ENCODE peak calls at places on chromosomes 4 and X, in eight cellular contexts. A is H1, V is aorta, T is osteoblast, X is K562, U is A549, J is Peyer's patch, W is tibial artery. Q is an unnamed sample. For H3K4me1, the result is how much of the 10 kb centered on the place peaks cover.

GRCh38 chr4:139015269-139015947 is at the start of gene NOCT:
- DNase-seq in A (peak), V (peak), T (peak), X (peak), U (peak), J (peak), W (peak), Q (peak)

GRCh38 chr4:16289872-16290554 is 63.7 kb upstream of the TAPT1 start:
- DNase-seq in A (no peak), V (no peak), T (peak), X (no peak), U (peak), J (no peak), W (no peak), Q (no peak)

GRCh38 chrX:46559062-46559461 is 13.8 kb upstream of the ZNF674 start:
- DNase-seq in A (no peak), V (no peak), T (peak), X (no peak), U (no peak), J (no peak), W (no peak), Q (no peak)

GRCh38 chr4:147326581-147326980 is 154.3 kb upstream of the EDNRA start:
- DNase-seq in A (no peak), V (no peak), T (peak), X (no peak), U (no peak), J (no peak), W (no peak), Q (no peak)

GRCh38 chr4:121053601-121054143 is 18.7 kb downstream of the NDNF start:
- DNase-seq in A (no peak), V (no peak), T (no peak), X (no peak), U (no peak), J (no peak), W (no peak), Q (no peak)

GRCh38 chrX:13428055-13428786 is 108.4 kb upstream of the ATXN3L start:
- DNase-seq in A (no peak), V (no peak), T (peak), X (no peak), U (peak), J (no peak), W (no peak), Q (no peak)

GRCh38 chr4:157265281-157265680 is 44.8 kb downstream of the GRIA2 start:
- DNase-seq in A (no peak), V (no peak), T (peak), X (no peak), U (no peak), J (no peak), W (no peak), Q (no peak)

GRCh38 chr4:83083925-83084475 is 30.5 kb downstream of the PLAC8 start:
- DNase-seq in A (no peak), V (no peak), T (peak), X (no peak), U (no peak), J (no peak), W (no peak), Q (peak)

GRCh38 chr4:130747842-130748241 is 1651.9 kb downstream of the C4orf33 start:
- DNase-seq in A (no peak), V (no peak), T (no peak), X (no peak), U (peak), J (no peak), W (no peak), Q (no peak)

GRCh38 chrX:69616520-69617203 is 749 bp downstream of the EDA start:
- DNase-seq in A (no peak), V (peak), T (no peak), X (no peak), U (no peak), J (no peak), W (peak), Q (peak)

GRCh38 chrX:31423575-31424284 is 351.9 kb upstream of the FTHL17 start:
- DNase-seq in A (peak), V (no peak), T (no peak), X (peak), U (peak), J (no peak), W (peak), Q (peak)

GRCh38 chr4:55184600-55185523 is 59.5 kb upstream of the KDR start:
- DNase-seq in A (peak), V (no peak), T (no peak), X (peak), U (peak), J (no peak), W (no peak), Q (no peak)

GRCh38 chr4:115759231-115759630 is 645.8 kb upstream of the NDST4 start:
- DNase-seq in A (no peak), V (no peak), T (no peak), X (no peak), U (no peak), J (no peak), W (no peak), Q (peak)

GRCh38 chrX:53435997-53436396 is 1.8 kb upstream of the HSD17B10 start:
- DNase-seq in A (peak), V (peak), T (peak), X (peak), U (peak), J (peak), W (no peak), Q (peak)

GRCh38 chr4:73653695-73654106 is 33.5 kb upstream of the RASSF6 start:
- DNase-seq in A (no peak), V (no peak), T (peak), X (peak), U (peak), J (no peak), W (peak), Q (no peak)

GRCh38 chr4:101027721-101028120 is 319.6 kb downstream of the PPP3CA start:
- DNase-seq in A (no peak), V (no peak), T (no peak), X (no peak), U (no peak), J (no peak), W (no peak), Q (no peak)

GRCh38 chr4:174260099-174260498 is 23.4 kb downstream of the FBXO8 start:
- DNase-seq in A (no peak), V (no peak), T (no peak), X (no peak), U (peak), J (no peak), W (no peak), Q (no peak)

GRCh38 chr4:85741421-85741820 is 266.5 kb downstream of the ARHGAP24 start:
- DNase-seq in A (no peak), V (no peak), T (no peak), X (no peak), U (no peak), J (no peak), W (no peak), Q (no peak)

GRCh38 chr4:85740431-85740861 is 265.5 kb downstream of the ARHGAP24 start:
- DNase-seq in A (no peak), V (no peak), T (no peak), X (no peak), U (no peak), J (no peak), W (no peak), Q (no peak)

GRCh38 chr4:85737254-85737653 is 262.3 kb downstream of the ARHGAP24 start:
- DNase-seq in A (no peak), V (no peak), T (no peak), X (no peak), U (no peak), J (no peak), W (no peak), Q (no peak)

GRCh38 chr4:85736576-85736975 is 261.6 kb downstream of the ARHGAP24 start:
- DNase-seq in A (no peak), V (no peak), T (no peak), X (no peak), U (no peak), J (no peak), W (no peak), Q (no peak)

GRCh38 chr4:85738721-85739120 is 263.8 kb downstream of the ARHGAP24 start:
- DNase-seq in A (no peak), V (no peak), T (no peak), X (no peak), U (no peak), J (no peak), W (no peak), Q (no peak)
- H3K4me1 ChIP-seq in A (under half), V (under half), T (under half), X (under half), U (under half), J (under half), W (under half), Q (under half)

GRCh38 chr4:183636488-183636887 is 22.5 kb downstream of the RWDD4 start:
- DNase-seq in A (no peak), V (no peak), T (no peak), X (no peak), U (peak), J (no peak), W (no peak), Q (no peak)
- H3K4me3 ChIP-seq in A (no peak), V (no peak), T (peak), X (no peak), U (peak), J (no peak), W (peak), Q (no peak)

DNA sequence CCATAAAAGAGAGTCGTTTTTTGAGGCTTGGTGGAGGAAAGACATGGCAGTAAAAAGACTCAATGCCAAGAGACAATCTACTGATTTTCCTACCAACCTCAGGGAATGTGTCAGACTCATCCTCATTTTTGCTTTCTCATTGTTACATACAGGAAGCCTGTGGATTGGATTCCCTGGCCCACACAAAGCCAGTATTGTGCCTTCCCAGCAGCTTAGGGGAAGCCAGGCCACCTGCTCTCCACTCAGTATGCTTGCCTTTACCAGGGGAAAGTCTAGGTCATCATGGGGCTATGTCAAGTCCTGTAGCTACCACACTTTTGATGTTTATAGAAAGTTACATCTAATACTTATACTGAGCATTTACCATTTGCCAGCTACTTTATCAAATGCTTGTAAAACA is 11.0 kb downstream of the BMX start:
- DNase-seq in A (no peak), V (no peak), T (no peak), X (no peak), U (no peak), J (no peak), W (no peak), Q (no peak)
- H3K27ac ChIP-seq in A (no peak), V (no peak), T (no peak), X (no peak), U (no peak), J (no peak), W (no peak), Q (no peak)

DNA sequence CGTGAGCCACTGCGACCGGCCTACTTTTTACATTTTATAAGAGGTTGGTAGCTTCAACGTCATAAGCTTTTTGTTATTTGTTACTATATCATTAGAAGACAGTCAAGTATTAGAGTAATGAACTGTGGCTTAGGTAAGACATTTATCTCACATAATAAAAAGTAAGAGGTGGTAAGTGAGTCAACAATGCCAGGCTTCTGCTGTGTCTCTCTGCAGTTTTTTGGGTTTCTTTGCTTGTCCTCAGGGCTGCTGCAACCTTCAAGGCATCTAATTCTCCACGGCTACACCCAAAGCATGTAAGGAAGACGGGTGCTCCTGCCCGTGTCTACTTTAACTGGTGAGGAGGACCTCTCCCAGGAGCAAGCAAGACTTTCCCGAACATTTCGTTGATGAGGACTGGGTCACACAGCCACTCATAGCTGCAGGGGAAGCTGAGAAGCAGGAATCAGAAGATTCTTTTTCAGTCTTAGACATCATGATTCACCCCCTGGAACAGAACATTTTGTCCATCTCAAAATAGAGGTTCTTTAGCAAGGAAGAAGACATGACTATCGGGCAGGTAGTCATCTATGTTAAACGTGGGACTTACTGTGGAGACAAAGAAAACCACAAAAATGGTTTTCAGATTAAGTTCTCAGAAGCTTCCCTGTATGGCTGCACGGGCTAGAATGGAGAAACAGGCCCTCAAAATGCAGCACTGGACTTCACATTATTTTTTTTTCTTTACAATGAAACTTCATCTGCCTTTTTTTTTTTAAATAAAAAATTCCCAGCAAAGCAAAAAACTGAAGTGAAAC is 13.0 kb upstream of the RHOH start:
- DNase-seq in A (peak), V (no peak), T (peak), X (no peak), U (no peak), J (no peak), W (no peak), Q (no peak)
- H3K4me1 ChIP-seq in A (under half), V (under half), T (under half), X (under half), U (under half), J (under half), W (under half), Q (under half)

GRCh38 chrX:9148626-9149385 is 114.9 kb upstream of the FAM9B start:
- DNase-seq in A (no peak), V (no peak), T (no peak), X (no peak), U (peak), J (no peak), W (peak), Q (no peak)
- H3K4me3 ChIP-seq in A (no peak), V (no peak), T (peak), X (no peak), U (no peak), J (no peak), W (no peak), Q (no peak)

GRCh38 chr4:145014365-145014764 is 83.6 kb downstream of the ANAPC10 start:
- DNase-seq in A (peak), V (no peak), T (no peak), X (no peak), U (no peak), J (no peak), W (no peak), Q (no peak)

GRCh38 chr4:145011636-145012035 is 86.4 kb downstream of the ANAPC10 start:
- DNase-seq in A (no peak), V (no peak), T (no peak), X (no peak), U (no peak), J (no peak), W (no peak), Q (no peak)

DNA sequence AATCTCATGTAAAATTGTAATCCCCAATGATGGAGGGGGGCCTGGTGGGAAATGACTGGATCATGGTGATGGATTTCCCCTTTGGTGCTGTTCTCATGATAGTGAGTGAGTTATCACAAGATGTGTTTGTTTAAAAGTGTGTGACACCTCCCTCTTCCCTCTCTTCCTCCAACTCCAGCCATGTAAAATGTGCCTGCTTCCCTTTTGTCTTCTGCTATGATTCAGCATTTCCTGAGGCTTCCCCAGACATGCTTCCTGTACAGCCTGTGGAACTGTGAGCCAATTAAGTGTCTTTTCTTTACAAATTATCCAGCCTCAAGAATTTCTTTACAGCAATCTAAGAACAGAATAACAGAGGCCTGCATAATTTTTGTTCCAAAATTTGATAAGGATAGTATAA is 85.2 kb downstream of the ANAPC10 start:
- DNase-seq in A (no peak), V (no peak), T (no peak), X (no peak), U (peak), J (no peak), W (no peak), Q (no peak)
- H3K27ac ChIP-seq in A (no peak), V (no peak), T (peak), X (peak), U (peak), J (no peak), W (no peak), Q (no peak)

DNA sequence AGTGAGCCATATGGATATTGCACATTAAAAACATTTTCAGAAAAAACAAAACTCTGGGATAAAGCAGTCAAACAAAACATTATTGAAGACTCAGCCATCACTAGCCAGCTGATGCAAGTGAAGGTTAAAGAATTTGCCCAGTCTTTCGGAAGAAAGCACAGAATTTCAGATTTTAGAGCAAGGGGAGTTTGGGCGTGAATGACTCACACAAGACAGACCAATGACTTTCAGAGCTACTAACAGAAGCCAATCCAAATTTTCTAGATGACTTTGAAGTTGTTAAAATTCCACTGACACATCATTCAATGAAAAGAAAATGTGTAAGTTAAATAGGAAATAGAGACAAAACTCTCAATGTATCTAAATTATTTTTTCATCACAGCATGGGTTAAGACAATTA is 4.0 kb downstream of the MRFAP1L1 start:
- DNase-seq in A (no peak), V (no peak), T (no peak), X (no peak), U (no peak), J (no peak), W (no peak), Q (no peak)
- H3K4me1 ChIP-seq in A (under half), V (under half), T (under half), X (under half), U (under half), J (under half), W (under half), Q (under half)

DNA sequence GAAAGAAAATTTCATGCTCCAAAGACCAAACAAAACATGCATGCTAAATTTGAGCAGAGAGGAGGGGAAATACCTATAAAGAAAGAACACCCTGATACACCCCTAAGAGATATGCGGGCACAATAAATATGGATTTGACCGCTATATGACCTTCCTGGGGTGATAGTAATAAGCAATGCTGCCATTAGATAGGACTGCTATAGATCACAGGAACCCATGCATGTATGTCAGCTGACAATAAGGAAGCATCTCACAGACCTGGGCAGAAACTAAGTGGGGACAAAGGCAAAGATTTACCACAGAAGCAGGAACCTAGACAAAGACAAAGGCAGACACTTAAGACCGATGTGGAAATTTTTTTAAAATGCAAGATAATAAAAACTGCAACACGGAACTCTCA is 21.3 kb downstream of the ZNF721 start:
- DNase-seq in A (no peak), V (no peak), T (no peak), X (no peak), U (no peak), J (no peak), W (no peak), Q (no peak)
- H3K4me3 ChIP-seq in A (no peak), V (no peak), T (no peak), X (no peak), U (no peak), J (no peak), W (no peak), Q (no peak)

DNA sequence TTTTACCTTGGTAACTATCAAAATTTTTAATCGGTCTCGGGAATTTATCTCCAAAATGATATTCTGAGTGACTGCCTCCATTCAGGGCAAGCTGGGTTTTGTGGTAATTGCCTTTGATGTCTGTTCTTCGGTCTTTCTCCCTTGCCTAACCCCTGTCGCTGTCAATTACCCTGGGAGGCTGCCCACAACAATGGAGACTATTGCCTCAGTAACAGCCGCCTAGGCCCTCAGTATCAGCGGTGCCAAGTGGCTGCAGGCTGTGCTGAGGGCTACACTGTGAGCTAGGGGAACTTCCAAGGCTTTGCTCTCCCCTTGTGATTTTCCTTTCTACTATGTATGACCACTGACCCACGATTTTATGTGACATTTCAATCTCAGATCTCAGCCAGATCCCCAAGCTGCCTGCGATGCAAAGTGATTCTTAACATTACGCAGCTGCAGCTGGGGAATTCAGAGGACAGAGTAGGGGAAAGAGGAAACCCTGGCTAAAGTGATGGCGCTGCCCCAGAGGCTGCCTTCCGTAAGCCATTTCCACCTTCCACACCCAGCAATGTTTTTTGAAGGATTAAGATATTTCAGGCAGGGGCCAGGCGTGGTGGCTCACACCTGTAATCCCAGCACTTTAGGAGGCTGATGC is 36.2 kb upstream of the REST start:
- DNase-seq in A (peak), V (no peak), T (no peak), X (no peak), U (no peak), J (no peak), W (no peak), Q (peak)
- H3K27ac ChIP-seq in A (no peak), V (no peak), T (no peak), X (no peak), U (no peak), J (no peak), W (no peak), Q (no peak)

DNA sequence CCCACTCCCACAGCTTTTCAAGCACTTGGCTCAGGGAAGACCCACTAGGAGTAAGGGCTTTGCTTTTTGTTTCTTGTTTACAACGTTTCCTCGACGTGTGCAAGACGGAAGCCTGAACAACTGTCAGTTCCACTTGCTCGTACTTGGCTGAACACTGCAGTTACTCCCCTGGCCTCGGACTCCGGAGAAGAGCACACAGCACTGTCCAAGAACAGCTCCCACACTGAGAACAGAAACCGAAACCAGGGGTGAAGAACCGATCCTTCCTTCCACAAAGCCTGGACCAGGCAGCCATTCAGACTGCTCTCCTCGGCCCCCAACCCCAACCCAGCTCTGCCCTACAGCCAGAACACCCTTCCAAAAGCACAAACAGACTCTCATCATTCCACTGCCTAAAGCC is 25.5 kb downstream of the IRF2 start:
- DNase-seq in A (no peak), V (peak), T (peak), X (no peak), U (no peak), J (peak), W (peak), Q (peak)
- H3K4me1 ChIP-seq in A (under half), V (under half), T (under half), X (under half), U (under half), J (under half), W (under half), Q (under half)

Q was measured in right cardiac atrium.